ENCODE peak calls at places on chromosomes 3 and 15, in six cellular contexts. G, Y, N, D, O and L are unnamed samples.

GRCh38 chr3:68007621-68008226 is 353.3 kb upstream of the SUCLG2 start:
- DNase-seq in Y (no peak), G (no peak), N (no peak), O (no peak), D (peak; percentile 43), L (no peak)

GRCh38 chr15:38861108-38861507 is 296.5 kb upstream of the RASGRP1 start:
- DNase-seq in N (no peak), Y (no peak), G (no peak), D (no peak), O (no peak), L (no peak)

GRCh38 chr3:47108546-47108945 is 55.4 kb downstream of the SETD2 start:
- DNase-seq in N (no peak), Y (no peak), O (no peak), D (no peak), G (no peak), L (no peak)

GRCh38 chr3:64803469-64803868 is 115.7 kb upstream of the ADAMTS9 start:
- DNase-seq in O (no peak), G (no peak), D (no peak), Y (no peak), N (no peak), L (no peak)

GRCh38 chr3:33153782-33154181 is 40.0 kb downstream of the CRTAP start:
- DNase-seq in G (no peak), N (no peak), D (no peak), Y (no peak), O (no peak), L (no peak)

GRCh38 chr3:194208701-194209100 is 72.8 kb downstream of the HES1 start:
- DNase-seq in G (no peak), D (no peak), N (no peak), O (no peak), Y (no peak), L (no peak)

GRCh38 chr3:64431717-64432116 is 206.5 kb upstream of the PRICKLE2 start:
- DNase-seq in Y (no peak), D (no peak), O (no peak), N (no peak), G (no peak), L (no peak)

GRCh38 chr3:171018151-171018935 is 8.2 kb downstream of the SLC2A2 start:
- DNase-seq in G (no peak), O (no peak), Y (no peak), N (no peak), D (peak; percentile 48), L (no peak)

GRCh38 chr15:60339236-60339635 is 58.5 kb downstream of the ANXA2 start:
- DNase-seq in G (no peak), O (no peak), D (no peak), Y (no peak), N (no peak), L (no peak)

GRCh38 chr3:51343918-51344687 is 41.0 kb upstream of the MANF start:
- DNase-seq in G (no peak), Y (no peak), O (no peak), N (peak; percentile 7), D (no peak), L (no peak)

GRCh38 chr3:185040425-185040824 is 112.4 kb downstream of the C3orf70 start:
- DNase-seq in N (no peak), O (no peak), D (no peak), G (no peak), Y (no peak), L (no peak)

GRCh38 chr15:60479711-60480110 is 769 bp upstream of the ICE2 start:
- DNase-seq in O (no peak), N (no peak), G (no peak), Y (peak; percentile 16), D (no peak), L (no peak)

GRCh38 chr3:135762188-135762853 is 203.2 kb upstream of the PPP2R3A start:
- DNase-seq in O (no peak), D (no peak), G (no peak), Y (no peak), N (no peak), L (no peak)

GRCh38 chr3:174498638-174499037 is 360.5 kb upstream of the NAALADL2 start:
- DNase-seq in D (no peak), Y (no peak), G (no peak), O (no peak), N (no peak), L (no peak)

GRCh38 chr15:89781891-89782618 is 5.9 kb downstream of the MESP2 start:
- DNase-seq in Y (no peak), O (no peak), N (no peak), G (no peak), D (no peak), L (no peak)

GRCh38 chr15:58852347-58852746 is 81.1 kb downstream of the SLTM start:
- DNase-seq in G (no peak), N (no peak), Y (no peak), O (no peak), D (no peak), L (no peak)

GRCh38 chr3:148202386-148202785 is 495.3 kb upstream of the AGTR1 start:
- DNase-seq in G (no peak), D (no peak), Y (no peak), O (no peak), N (no peak), L (no peak)
- TF ChIP-seq CTCF in G (peak; percentile 34), D (no peak), Y (no peak), O (no peak), N (no peak), L (no peak)

DNA sequence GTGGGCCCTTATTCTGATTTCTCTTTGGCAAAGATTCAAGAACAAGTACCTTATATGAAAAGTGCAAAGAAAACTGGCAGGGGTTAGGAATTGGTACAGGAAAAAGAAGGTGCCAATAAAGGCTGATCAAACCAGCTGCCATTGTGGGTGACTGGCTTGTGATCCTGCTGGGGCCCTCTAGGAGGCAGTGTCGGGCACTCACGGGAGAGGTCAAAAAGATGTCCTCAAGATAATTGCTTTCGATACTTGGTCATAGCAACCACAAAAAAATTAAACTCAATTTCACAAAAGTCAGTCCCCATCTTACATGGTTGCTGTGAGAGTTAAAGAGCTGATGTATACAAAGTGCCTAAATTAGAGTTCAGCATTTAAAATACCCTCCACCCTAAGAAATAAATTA is 31.0 kb upstream of the CAV3 start:
- DNase-seq in G (no peak), Y (no peak), N (no peak), D (peak; percentile 37), O (no peak), L (no peak)
- TF ChIP-seq CTCF in G (peak; percentile 64), Y (peak; percentile 59), N (no peak), D (peak; percentile 58), O (no peak), L (peak; percentile 38)

DNA sequence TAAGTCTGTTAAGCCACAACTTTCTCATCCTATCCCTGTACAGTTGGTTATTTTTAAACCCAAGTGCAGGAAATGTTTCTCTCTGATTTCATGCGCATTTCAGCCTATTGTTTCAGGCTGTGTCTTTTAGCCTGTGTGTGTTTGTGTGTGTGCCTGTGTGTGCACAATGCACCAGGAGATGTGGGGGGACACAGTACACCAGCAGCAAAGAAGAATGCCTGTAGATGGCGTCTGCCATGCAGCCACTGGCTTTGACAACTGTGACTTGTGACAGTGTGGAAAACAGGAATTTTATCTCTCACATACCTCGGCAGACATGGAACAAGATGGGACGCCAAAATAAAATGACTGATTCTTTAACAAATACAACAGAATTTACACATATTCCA is 43.6 kb upstream of the PLXNA1 start:
- DNase-seq in G (no peak), Y (no peak), O (no peak), D (no peak), N (no peak), L (no peak)
- TF ChIP-seq CTCF in G (no peak), Y (peak; percentile 17), O (no peak), D (no peak), N (no peak), L (peak; percentile 11)

DNA sequence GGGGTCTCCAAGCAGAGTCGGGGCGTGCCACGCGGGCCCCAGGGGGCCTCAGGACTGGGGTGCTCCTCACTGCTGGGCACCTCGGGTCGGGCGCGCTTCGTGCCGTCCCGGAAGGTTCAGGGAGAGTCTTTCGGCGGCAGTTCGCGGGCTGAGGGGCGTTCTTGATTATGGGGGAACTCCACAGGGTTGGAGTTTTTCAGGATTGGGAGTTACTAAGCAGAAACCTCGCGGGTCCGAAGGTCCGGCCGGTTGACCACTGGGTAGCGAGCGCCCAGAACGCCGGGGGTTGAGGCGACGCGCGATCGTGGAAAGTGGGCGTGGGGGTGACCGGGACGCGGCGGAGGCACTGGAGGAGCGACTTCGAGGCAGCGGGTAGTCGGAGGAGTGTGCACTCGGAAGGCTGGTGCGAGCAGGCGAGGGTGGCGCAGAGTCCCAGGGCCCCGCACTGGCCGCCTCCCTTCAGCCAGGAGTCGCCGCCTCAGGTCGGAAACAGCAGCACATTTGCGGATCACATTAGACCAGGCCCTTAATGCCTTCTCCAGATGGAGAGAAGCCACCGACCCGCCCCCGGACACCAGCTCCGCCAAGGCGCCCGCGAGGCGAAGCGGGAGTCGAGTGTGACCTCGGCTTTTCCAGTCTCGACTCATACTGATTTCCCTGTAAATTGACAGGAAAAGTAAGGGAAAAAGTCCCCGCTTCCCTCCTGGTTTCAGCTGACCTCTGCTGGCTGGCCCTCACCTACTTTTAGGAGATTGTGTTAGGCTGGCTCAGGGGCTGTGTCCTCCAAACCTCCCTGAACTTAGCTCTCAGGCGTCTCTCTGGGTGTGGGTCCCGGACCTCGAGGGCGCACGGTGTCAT is 685 bp downstream of the ADAMTSL3 start:
- DNase-seq in N (no peak), Y (no peak), G (no peak), O (no peak), D (peak; percentile 22), L (no peak)
- TF ChIP-seq CTCF in N (no peak), Y (no peak), G (no peak), O (peak; percentile 19), D (no peak), L (no peak)

GRCh38 chr15:78264304-78265136 is at the start of gene DNAJA4:
- DNase-seq in Y (no peak), G (no peak), O (no peak), N (peak; percentile 38), D (peak; percentile 51), L (no peak)
- TF ChIP-seq CTCF in Y (no peak), G (no peak), O (no peak), N (no peak), D (no peak), L (no peak)

GRCh38 chr15:52805351-52806283 is 15.5 kb upstream of the ONECUT1 start:
- DNase-seq in O (no peak), G (peak; percentile 69), N (no peak), Y (no peak), D (peak; percentile 23), L (no peak)
- TF ChIP-seq CTCF in O (peak; percentile 12), G (peak; percentile 57), N (no peak), Y (no peak), D (no peak), L (no peak)